ENCODE peak calls at places on chromosomes 12 and 14, in nine cellular contexts. N is breast epithelium, C is thoracic aorta, T is adrenal gland, W is colonic mucosa, G is cardiac muscle cell, J is esophagus squamous epithelium, Y is mammary epithelial cell, B is left ventricle myocardium inferior. X is an unnamed sample. For H3K4me1, the result is how much of the 10 kb centered on the place peaks cover.

GRCh38 chr12:2341871-2342270 is 289.1 kb downstream of the CACNA1C start:
- DNase-seq in T (no peak), C (no peak), G (no peak), B (no peak), Y (peak), J (no peak), N (no peak), W (no peak), X (no peak)

GRCh38 chr14:24259282-24260025 is 3.5 kb downstream of the TGM1 start:
- DNase-seq in T (no peak), J (no peak), B (no peak), N (peak), W (no peak), Y (no peak), C (no peak), G (no peak), X (no peak)

GRCh38 chr12:71710276-71711125 is 24.6 kb downstream of the TMEM19 start:
- DNase-seq in G (no peak), W (no peak), T (no peak), N (no peak), C (no peak), Y (peak), J (no peak), B (no peak), X (no peak)

GRCh38 chr12:110102255-110102654 is 21.9 kb upstream of the IFT81 start:
- DNase-seq in Y (peak), W (peak), G (peak), T (peak), J (no peak), N (no peak), C (no peak), B (no peak), X (no peak)

GRCh38 chr12:113071427-113072112 is 15.0 kb downstream of the DTX1 start:
- DNase-seq in T (no peak), C (no peak), J (no peak), N (no peak), Y (no peak), G (no peak), W (no peak), B (no peak), X (no peak)

GRCh38 chr14:35932136-35932535 is 106.0 kb downstream of the BRMS1L start:
- DNase-seq in N (no peak), B (no peak), G (no peak), W (no peak), T (no peak), J (no peak), Y (no peak), C (no peak), X (no peak)

GRCh38 chr12:47900480-47901129 is 4.2 kb downstream of the VDR start:
- DNase-seq in C (no peak), T (no peak), Y (peak), N (peak), G (no peak), J (no peak), W (peak), B (no peak), X (no peak)

GRCh38 chr12:85280138-85280983 is at the start of gene ALX1:
- DNase-seq in Y (peak), J (no peak), N (no peak), B (no peak), C (no peak), T (no peak), G (peak), W (peak), X (no peak)

GRCh38 chr12:1505151-1505450 is 89.3 kb downstream of the FBXL14 start:
- DNase-seq in W (no peak), B (no peak), T (no peak), J (no peak), N (no peak), C (no peak), G (no peak), Y (no peak), X (no peak)

GRCh38 chr14:35858521-35859209 is 32.5 kb downstream of the BRMS1L start:
- DNase-seq in N (no peak), B (no peak), W (no peak), C (no peak), Y (peak), T (no peak), G (no peak), J (no peak), X (no peak)

GRCh38 chr12:76611533-76611932 is 52.0 kb upstream of the OSBPL8 start:
- DNase-seq in W (no peak), N (no peak), T (peak), B (no peak), C (no peak), J (no peak), G (no peak), Y (peak), X (no peak)

GRCh38 chr14:49250109-49250508 is 336.1 kb downstream of the RPS29 start:
- DNase-seq in B (no peak), T (no peak), G (no peak), Y (no peak), W (no peak), C (no peak), N (no peak), J (no peak), X (no peak)

GRCh38 chr12:67449591-67450052 is 180.5 kb downstream of the CAND1 start:
- DNase-seq in W (no peak), N (no peak), T (no peak), B (no peak), G (no peak), C (no peak), Y (no peak), J (no peak), X (no peak)

GRCh38 chr12:122031342-122032216 is 9.9 kb downstream of the BCL7A start:
- DNase-seq in B (peak), T (no peak), C (no peak), W (peak), G (peak), J (no peak), Y (no peak), N (no peak), X (peak)

GRCh38 chr14:101185081-101185835 is 281.7 kb upstream of the RTL1 start:
- DNase-seq in Y (no peak), N (peak), C (no peak), G (no peak), J (no peak), B (no peak), W (no peak), T (peak), X (no peak)

GRCh38 chr12:102512523-102512922 is 32.2 kb upstream of the IGF1 start:
- DNase-seq in T (no peak), C (no peak), N (no peak), W (no peak), Y (no peak), B (no peak), J (no peak), G (no peak), X (no peak)

GRCh38 chr12:64051057-64051456 is 171.0 kb downstream of the KICS2 start:
- DNase-seq in B (no peak), C (no peak), W (no peak), T (no peak), G (no peak), J (no peak), Y (no peak), N (no peak), X (no peak)

GRCh38 chr14:24054646-24055045 is 2.8 kb downstream of the CARMIL3 start:
- DNase-seq in Y (no peak), W (no peak), G (no peak), T (no peak), B (no peak), C (no peak), N (no peak), J (no peak), X (no peak)

GRCh38 chr14:101215936-101216335 is 312.4 kb upstream of the RTL1 start:
- DNase-seq in C (no peak), Y (no peak), J (no peak), B (no peak), N (no peak), G (no peak), W (no peak), T (peak), X (no peak)

GRCh38 chr12:123519151-123520001 is 14.1 kb downstream of the RILPL1 start:
- DNase-seq in G (peak), B (peak), Y (peak), N (peak), W (no peak), C (peak), T (peak), J (no peak), X (no peak)

GRCh38 chr14:99522457-99522891 is 41.3 kb downstream of the CCNK start:
- DNase-seq in J (no peak), B (peak), Y (no peak), N (no peak), W (no peak), C (no peak), G (no peak), T (no peak), X (no peak)

GRCh38 chr12:7495136-7495535 is 8.4 kb downstream of the CD163 start:
- DNase-seq in N (no peak), B (no peak), J (no peak), T (no peak), Y (no peak), G (no peak), C (no peak), W (no peak), X (no peak)

GRCh38 chr12:100142851-100143559 is at the start of gene BLTP3B:
- DNase-seq in N (peak), J (peak), Y (peak), G (peak), C (peak), W (peak), B (peak), T (peak), X (peak)

GRCh38 chr14:92976268-92976667 is 53.3 kb downstream of the CHGA start:
- DNase-seq in N (no peak), W (no peak), T (no peak), B (no peak), G (no peak), J (no peak), Y (no peak), C (no peak), X (no peak)

GRCh38 chr12:112978163-112979081 is at the start of gene OAS2:
- DNase-seq in T (peak), N (peak), B (peak), W (peak), J (peak), G (peak), Y (peak), C (no peak), X (peak)

GRCh38 chr12:52181757-52182156 is 10.1 kb downstream of the KRT80 start:
- DNase-seq in C (no peak), T (no peak), W (no peak), Y (no peak), B (no peak), J (no peak), N (no peak), G (peak), X (no peak)

GRCh38 chr12:52179396-52179973 is 12.3 kb downstream of the KRT80 start:
- DNase-seq in T (no peak), Y (no peak), W (no peak), C (no peak), J (no peak), G (no peak), B (no peak), N (no peak), X (no peak)

GRCh38 chr12:52182456-52182855 is 9.4 kb downstream of the KRT80 start:
- DNase-seq in W (no peak), C (no peak), B (no peak), J (no peak), Y (no peak), G (no peak), N (no peak), T (no peak), X (no peak)

GRCh38 chr12:52182898-52183543 is 8.8 kb downstream of the KRT80 start:
- DNase-seq in B (no peak), G (no peak), N (no peak), C (no peak), J (no peak), Y (no peak), W (no peak), T (no peak), X (no peak)

GRCh38 chr12:52180971-52181628 is 10.7 kb downstream of the KRT80 start:
- DNase-seq in W (no peak), B (no peak), T (no peak), G (no peak), N (no peak), Y (no peak), J (no peak), C (no peak), X (no peak)
- H3K4me1 ChIP-seq in W (under half), B (half or more), T (under half), G (under half), N (under half), Y (under half), J (half or more), C (under half), X (under half)

GRCh38 chr14:104651876-104652260 is 37.5 kb upstream of the INF2 start:
- DNase-seq in T (no peak), J (no peak), G (no peak), C (no peak), W (no peak), Y (no peak), B (no peak), N (no peak), X (no peak)

GRCh38 chr14:104647467-104648063 is 41.9 kb upstream of the INF2 start:
- DNase-seq in Y (no peak), W (no peak), B (no peak), J (no peak), C (no peak), N (no peak), G (no peak), T (no peak), X (no peak)

GRCh38 chr14:104650981-104651875 is 38.2 kb upstream of the INF2 start:
- DNase-seq in J (no peak), W (no peak), Y (no peak), T (no peak), G (no peak), C (no peak), B (no peak), N (no peak), X (no peak)

GRCh38 chr14:104652386-104652785 is 37.0 kb upstream of the INF2 start:
- DNase-seq in C (no peak), N (no peak), T (no peak), W (no peak), J (no peak), B (no peak), G (no peak), Y (no peak), X (no peak)

GRCh38 chr14:104650057-104650980 is 39.1 kb upstream of the INF2 start:
- DNase-seq in Y (no peak), G (peak), J (no peak), T (peak), W (peak), C (no peak), B (peak), N (no peak), X (peak)
- H3K4me3 ChIP-seq in Y (peak), G (peak), J (peak), T (no peak), W (peak), C (peak), B (peak), N (peak), X (peak)

GRCh38 chr14:90608925-90609324 is 207.3 kb downstream of the TTC7B start:
- DNase-seq in T (no peak), G (no peak), B (no peak), W (no peak), J (no peak), N (no peak), Y (no peak), C (no peak), X (no peak)

GRCh38 chr14:90609376-90609775 is 206.9 kb downstream of the TTC7B start:
- DNase-seq in G (no peak), W (no peak), C (no peak), Y (no peak), B (no peak), N (no peak), T (no peak), J (no peak), X (no peak)

GRCh38 chr14:90606434-90606833 is 209.6 kb downstream of the CALM1 start:
- DNase-seq in N (no peak), W (no peak), G (no peak), C (no peak), Y (no peak), J (no peak), T (no peak), B (no peak), X (no peak)

GRCh38 chr14:90607141-90607540 is 209.1 kb downstream of the TTC7B start:
- DNase-seq in J (no peak), G (no peak), N (no peak), Y (no peak), C (no peak), T (no peak), B (peak), W (no peak), X (no peak)

GRCh38 chr14:90608281-90608680 is 207.9 kb downstream of the TTC7B start:
- DNase-seq in B (no peak), W (no peak), C (no peak), Y (no peak), N (no peak), J (no peak), G (no peak), T (no peak), X (no peak)
- H3K4me1 ChIP-seq in B (half or more), W (under half), C (under half), Y (under half), N (under half), J (under half), G (under half), T (under half), X (under half)

DNA sequence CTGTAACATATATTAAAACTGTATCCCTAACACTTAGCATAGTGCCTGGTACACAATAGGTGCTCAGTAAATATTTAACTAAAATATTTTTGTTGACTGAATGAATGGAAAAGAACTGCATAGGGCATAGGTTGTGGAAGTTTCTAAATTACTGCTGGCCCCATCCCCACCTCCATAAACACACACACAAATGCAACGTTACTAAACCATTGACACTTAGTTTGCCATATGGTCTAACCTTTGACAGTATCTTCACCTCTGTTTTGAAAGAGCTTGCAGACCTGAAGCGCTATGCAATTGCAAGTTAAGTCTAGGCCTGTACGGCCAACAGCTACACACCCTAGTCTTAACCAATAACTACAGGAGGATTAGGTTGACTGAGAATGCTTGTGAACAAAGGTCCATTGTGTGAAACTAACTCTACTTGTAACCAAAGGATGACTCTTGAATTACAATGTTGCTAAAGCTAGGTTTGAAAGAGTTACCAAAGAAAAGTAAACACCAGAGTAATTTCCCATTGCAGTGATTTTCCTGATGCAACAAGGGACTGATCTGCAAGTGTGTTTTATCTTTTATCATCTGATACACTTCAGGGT is 924 bp upstream of the MANSC1 start:
- DNase-seq in W (peak), C (no peak), J (no peak), B (no peak), N (no peak), G (no peak), T (no peak), Y (peak), X (no peak)
- H3K4me3 ChIP-seq in W (peak), C (peak), J (peak), B (peak), N (no peak), G (no peak), T (no peak), Y (no peak), X (peak)